ENCODE peak calls at places on chromosomes 7 and 10, in eight cellular contexts. A is HCT116, G is K562, O is HepG2, P is SK-N-SH, Z is GM12878, N is H1, S is endothelial cell of umbilical vein. M is an unnamed sample.
A peak's percentile ranks its signal among the peaks of the same experiment; 100 is the strongest.

GRCh38 chr10:21524526-21525366 is 736 bp downstream of the SKIDA1 start:
- DNase-seq in O (peak; percentile 61), Z (no peak), G (no peak), S (peak; percentile 75), P (no peak), A (no peak), N (peak; percentile 47), M (no peak)

GRCh38 chr10:119405505-119405807 is 137.1 kb downstream of the RGS10 start:
- DNase-seq in S (no peak), A (no peak), O (no peak), G (no peak), P (no peak), N (no peak), Z (no peak), M (no peak)

GRCh38 chr7:72092769-72093168 is 319.4 kb downstream of the CALN1 start:
- DNase-seq in P (no peak), Z (no peak), A (no peak), N (no peak), S (no peak), G (no peak), O (no peak), M (no peak)

GRCh38 chr7:117993377-117994003 is 120.2 kb upstream of the CTTNBP2 start:
- DNase-seq in A (peak; percentile 59), N (peak; percentile 72), S (peak; percentile 23), O (peak; percentile 18), G (peak; percentile 60), Z (no peak), P (peak; percentile 42), M (no peak)

GRCh38 chr10:61475449-61475873 is 22.3 kb upstream of the TMEM26 start:
- DNase-seq in A (no peak), G (peak; percentile 63), Z (no peak), N (no peak), S (peak; percentile 94), P (no peak), O (no peak), M (no peak)

GRCh38 chr7:112707655-112708054 is 82.5 kb downstream of the TMEM168 start:
- DNase-seq in O (no peak), Z (no peak), A (no peak), S (no peak), P (peak; percentile 38), N (no peak), G (no peak), M (peak; percentile 26)

GRCh38 chr10:121188005-121188404 is 336.8 kb downstream of the WDR11 start:
- DNase-seq in P (no peak), N (no peak), O (no peak), G (no peak), Z (no peak), A (no peak), S (no peak), M (no peak)

GRCh38 chr10:101660268-101660667 is 34.7 kb downstream of the FBXW4 start:
- DNase-seq in P (no peak), N (no peak), Z (no peak), O (no peak), S (no peak), G (no peak), A (no peak), M (no peak)

GRCh38 chr10:123926401-123927264 is 35.0 kb upstream of the CPXM2 start:
- DNase-seq in G (no peak), P (no peak), Z (peak; percentile 5), O (no peak), N (no peak), A (no peak), S (no peak), M (no peak)

GRCh38 chr10:944034-944831 is 12.7 kb upstream of the LARP4B start:
- DNase-seq in O (no peak), G (no peak), P (no peak), A (no peak), S (peak; percentile 88), N (no peak), Z (no peak), M (no peak)
- H3K9ac ChIP-seq in O (no peak overlapping the region), G (no peak overlapping the region), P (no peak overlapping the region), A (no peak overlapping the region), S (peak overlapping the region; percentile 49), N (no peak overlapping the region), Z (peak overlapping the region; percentile 56), M (no peak overlapping the region)

GRCh38 chr10:78543749-78544446 is 510.2 kb downstream of the RPS24 start:
- DNase-seq in N (no peak), G (no peak), Z (no peak), P (no peak), S (no peak), O (peak; percentile 62), A (no peak), M (no peak)
- TF ChIP-seq POLR2AphosphoS5 in N (no peak), G (no peak), Z (no peak), P (no peak), S (no peak), O (peak; percentile 49), A (no peak), M (no peak)

GRCh38 chr7:47574473-47575328 is 7.2 kb downstream of the TNS3 start:
- DNase-seq in Z (peak; percentile 56), O (peak; percentile 74), S (no peak), P (no peak), G (no peak), A (no peak), N (no peak), M (no peak)
- H3K9ac ChIP-seq in Z (no peak overlapping the region), O (peak overlapping the region; percentile 51), S (no peak overlapping the region), P (peak overlapping the region; percentile 50), G (no peak overlapping the region), A (no peak overlapping the region), N (no peak overlapping the region), M (no peak overlapping the region)

GRCh38 chr10:88915781-88916180 is 35.7 kb downstream of the STAMBPL1 start:
- DNase-seq in P (no peak), O (no peak), N (no peak), G (no peak), A (no peak), S (no peak), Z (no peak), M (no peak)

GRCh38 chr10:88913803-88914202 is 33.8 kb downstream of the STAMBPL1 start:
- DNase-seq in Z (no peak), P (peak; percentile 20), N (no peak), G (no peak), S (no peak), O (no peak), A (no peak), M (no peak)

GRCh38 chr10:88911851-88912250 is 31.8 kb downstream of the STAMBPL1 start:
- DNase-seq in P (no peak), N (no peak), S (no peak), A (no peak), Z (no peak), O (no peak), G (no peak), M (no peak)

GRCh38 chr10:88911121-88911520 is 31.1 kb downstream of the STAMBPL1 start:
- DNase-seq in N (no peak), O (no peak), A (no peak), G (no peak), Z (no peak), P (no peak), S (no peak), M (no peak)

GRCh38 chr10:88913157-88913556 is 33.1 kb downstream of the STAMBPL1 start:
- DNase-seq in P (peak; percentile 38), O (no peak), S (no peak), Z (no peak), G (no peak), N (no peak), A (no peak), M (no peak)
- TF ChIP-seq POLR2AphosphoS5 in P (no peak), O (no peak), S (no peak), Z (no peak), G (no peak), N (no peak), A (no peak), M (no peak)

GRCh38 chr7:116449441-116449840 is 50.1 kb upstream of the CAV2 start:
- DNase-seq in S (no peak), A (no peak), O (no peak), Z (no peak), G (no peak), N (no peak), P (no peak), M (no peak)

GRCh38 chr7:116447436-116447835 is 52.1 kb upstream of the CAV2 start:
- DNase-seq in Z (no peak), N (no peak), P (no peak), O (no peak), G (no peak), A (no peak), S (no peak), M (no peak)

GRCh38 chr7:116449950-116450349 is 49.6 kb upstream of the CAV2 start:
- DNase-seq in Z (no peak), G (no peak), O (no peak), A (no peak), N (no peak), P (no peak), S (no peak), M (no peak)

GRCh38 chr7:116446179-116446855 is 53.2 kb upstream of the CAV2 start:
- DNase-seq in S (no peak), Z (no peak), O (no peak), G (no peak), A (no peak), P (no peak), N (no peak), M (peak; percentile 98)

DNA sequence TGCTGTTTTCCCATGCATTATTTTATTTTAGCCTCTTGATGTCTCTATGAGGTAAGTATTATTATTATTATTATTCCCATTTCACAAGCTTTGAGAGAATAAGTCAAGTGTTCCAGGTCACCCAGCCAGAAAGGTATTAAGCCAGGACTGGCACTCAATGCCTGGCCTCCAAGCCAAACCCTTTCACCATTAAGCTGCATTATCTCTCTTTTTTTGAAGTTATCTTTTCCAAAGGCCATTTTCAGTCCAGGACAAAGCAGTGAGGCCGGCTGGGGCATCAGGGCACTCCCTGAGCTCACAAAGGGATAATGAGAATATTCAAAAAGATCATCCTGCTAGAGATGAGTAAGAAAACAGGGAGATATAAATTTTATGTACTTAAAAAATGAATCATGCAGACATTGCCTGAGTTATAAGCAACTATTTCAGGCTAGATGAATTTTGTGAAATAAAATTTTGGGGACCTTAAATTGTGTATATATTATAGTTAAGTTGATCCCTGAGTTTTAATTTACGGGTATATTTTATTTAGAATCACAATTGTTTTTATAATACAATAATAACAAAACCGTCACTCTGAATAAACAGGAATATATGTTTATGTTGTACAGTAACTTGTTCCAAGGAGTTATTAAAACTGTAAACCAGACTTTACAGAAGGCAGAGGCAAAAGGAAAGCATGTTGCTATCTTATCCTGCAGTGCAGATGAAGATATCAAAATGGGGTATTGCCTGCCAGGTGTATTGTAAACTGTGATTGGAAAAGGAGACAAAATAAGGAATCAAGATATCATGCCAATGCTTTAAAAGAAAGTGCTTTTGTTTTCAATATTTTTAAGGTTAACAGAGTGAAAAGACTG is 51.3 kb upstream of the CAV2 start:
- DNase-seq in A (no peak), S (no peak), Z (no peak), P (no peak), G (no peak), O (no peak), N (no peak), M (no peak)
- H3K9ac ChIP-seq in A (peak overlapping the region; percentile 37), S (no peak overlapping the region), Z (no peak overlapping the region), P (peak overlapping the region; percentile 17), G (no peak overlapping the region), O (no peak overlapping the region), N (no peak overlapping the region), M (no peak overlapping the region)